ENCODE peak calls at places on chromosomes 1 and 21, in four cellular contexts. One of them, this sample, is unnamed.

GRCh38 chr1:79323240-79324025 is 316.9 kb upstream of the ADGRL4 start:
- DNase-seq in IMR-90: peak
- DNase-seq in coronary artery: no peak
- DNase-seq in caudate nucleus: no peak
- DNase-seq in this sample: no peak

GRCh38 chr1:243432136-243432535 is 176.3 kb downstream of the SDCCAG8 start:
- DNase-seq in IMR-90: no peak
- DNase-seq in coronary artery: no peak
- DNase-seq in caudate nucleus: no peak
- DNase-seq in this sample: no peak

GRCh38 chr1:211947396-211948295 is 87.7 kb downstream of the INTS7 start:
- DNase-seq in IMR-90: no peak
- DNase-seq in coronary artery: no peak
- DNase-seq in caudate nucleus: no peak
- DNase-seq in this sample: no peak

GRCh38 chr1:116260621-116261020 is 112.4 kb upstream of the ATP1A1 start:
- DNase-seq in IMR-90: no peak
- DNase-seq in coronary artery: no peak
- DNase-seq in caudate nucleus: no peak
- DNase-seq in this sample: no peak

GRCh38 chr1:168088511-168089325 is 48.0 kb downstream of the GPR161 start:
- DNase-seq in IMR-90: peak
- DNase-seq in coronary artery: peak
- DNase-seq in caudate nucleus: no peak
- DNase-seq in this sample: no peak

GRCh38 chr21:46184625-46185555 is 631 bp upstream of the SPATC1L start:
- DNase-seq in IMR-90: peak
- DNase-seq in coronary artery: peak
- DNase-seq in caudate nucleus: peak
- DNase-seq in this sample: peak

GRCh38 chr21:28516011-28516410 is 476.7 kb downstream of the LTN1 start:
- DNase-seq in IMR-90: no peak
- DNase-seq in coronary artery: no peak
- DNase-seq in caudate nucleus: no peak
- DNase-seq in this sample: no peak

GRCh38 chr1:102776074-102776473 is 332.2 kb downstream of the COL11A1 start:
- DNase-seq in IMR-90: no peak
- DNase-seq in coronary artery: no peak
- DNase-seq in caudate nucleus: no peak
- DNase-seq in this sample: no peak

GRCh38 chr1:98086796-98087195 is 166.0 kb upstream of the DPYD start:
- DNase-seq in IMR-90: peak
- DNase-seq in coronary artery: no peak
- DNase-seq in caudate nucleus: no peak
- DNase-seq in this sample: no peak

GRCh38 chr1:242185728-242186127 is 186.8 kb upstream of the MAP1LC3C start:
- DNase-seq in IMR-90: no peak
- DNase-seq in coronary artery: no peak
- DNase-seq in caudate nucleus: no peak
- DNase-seq in this sample: no peak

GRCh38 chr21:20351138-20351537 is 647.1 kb upstream of the NCAM2 start:
- DNase-seq in IMR-90: no peak
- DNase-seq in coronary artery: no peak
- DNase-seq in caudate nucleus: no peak
- DNase-seq in this sample: no peak

DNA sequence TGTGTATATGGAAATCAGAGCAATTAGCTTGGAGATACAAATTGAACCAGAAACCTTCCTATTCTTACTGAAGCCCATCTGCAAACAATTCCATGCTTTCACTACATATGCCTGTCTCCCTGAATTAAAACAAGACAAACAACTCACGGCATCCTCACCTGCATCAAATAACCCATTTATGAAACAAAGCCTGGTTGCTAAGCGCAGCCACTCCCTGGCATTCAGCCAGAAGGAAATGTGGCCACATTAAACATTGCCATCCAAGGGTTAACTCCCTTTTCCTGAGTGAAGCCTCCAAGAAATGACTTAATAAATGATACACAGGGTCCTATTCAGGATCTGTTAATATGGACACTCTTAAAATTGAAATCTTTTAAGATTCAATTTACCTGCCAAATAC is 55.2 kb downstream of the APP start:
- DNase-seq in IMR-90: no peak
- DNase-seq in coronary artery: no peak
- DNase-seq in caudate nucleus: no peak
- DNase-seq in this sample: no peak
- H3K27ac ChIP-seq in IMR-90: no peak
- H3K27ac ChIP-seq in coronary artery: peak
- H3K27ac ChIP-seq in caudate nucleus: peak
- H3K27ac ChIP-seq in this sample: peak

DNA sequence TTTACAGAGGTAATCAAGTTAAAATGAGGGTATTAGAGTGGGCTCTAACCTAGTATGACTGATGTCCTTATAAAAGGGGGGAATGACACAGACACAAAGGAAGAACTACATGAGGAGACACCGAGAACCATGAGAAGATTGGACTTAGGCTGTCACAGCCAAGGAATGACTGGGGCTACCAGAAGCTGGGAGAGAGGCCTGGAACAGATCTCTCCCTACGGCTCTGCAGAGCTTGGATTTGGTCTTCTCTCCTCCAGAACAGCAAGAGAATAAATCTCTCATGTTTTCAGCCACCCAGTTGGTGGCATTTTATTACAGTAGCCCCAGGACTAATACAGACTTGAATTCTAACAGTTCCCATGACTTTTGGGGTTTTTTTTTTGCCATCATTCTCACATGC is 110.8 kb downstream of the PSMG1 start:
- DNase-seq in IMR-90: no peak
- DNase-seq in coronary artery: no peak
- DNase-seq in caudate nucleus: no peak
- DNase-seq in this sample: no peak
- H3K27ac ChIP-seq in IMR-90: peak
- H3K27ac ChIP-seq in coronary artery: peak
- H3K27ac ChIP-seq in caudate nucleus: no peak
- H3K27ac ChIP-seq in this sample: no peak

DNA sequence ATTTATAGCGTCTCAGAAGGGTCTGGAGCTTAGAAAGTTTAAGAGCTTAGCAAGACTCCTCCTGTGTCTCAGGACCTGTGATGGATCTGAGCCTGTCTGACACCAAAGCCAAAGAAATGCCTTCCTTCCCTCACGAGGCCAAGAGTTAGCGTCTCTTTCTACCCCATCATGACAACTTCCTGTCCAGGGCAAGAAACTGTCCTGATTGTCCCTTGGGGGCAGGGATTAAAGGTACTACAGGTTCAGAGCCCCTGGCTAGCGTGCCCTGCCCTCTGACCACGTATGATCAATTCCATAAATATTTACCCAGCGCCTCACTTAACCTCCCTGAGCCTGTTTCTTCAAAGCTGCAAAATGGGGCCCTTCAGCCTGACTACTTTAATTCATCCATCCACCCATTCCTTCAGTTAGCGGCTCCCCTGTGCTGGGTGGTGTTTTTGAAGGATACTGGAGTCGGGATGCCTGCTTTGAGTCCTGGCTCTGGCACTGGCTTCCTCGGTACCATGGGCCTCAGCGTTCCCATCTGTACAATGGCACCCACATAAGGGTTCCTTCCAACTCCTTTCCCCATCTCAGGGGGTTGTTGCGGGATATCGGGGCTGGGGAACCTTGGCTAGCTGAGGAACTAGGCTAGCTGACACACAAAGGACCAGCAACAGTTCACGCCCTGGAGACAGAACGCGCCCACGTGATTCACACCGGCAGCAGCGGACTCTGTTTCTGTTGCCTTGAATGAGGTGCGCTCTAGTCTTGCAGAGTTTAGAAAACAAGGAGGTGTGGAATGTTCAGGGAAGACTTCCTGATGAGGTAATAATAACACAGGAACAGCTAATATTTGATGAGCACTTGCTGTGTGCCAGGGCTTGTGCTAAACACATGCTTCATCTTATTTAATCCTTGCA is 23.0 kb upstream of the EPHA2 start:
- DNase-seq in IMR-90: no peak
- DNase-seq in coronary artery: no peak
- DNase-seq in caudate nucleus: no peak
- DNase-seq in this sample: no peak
- H3K27ac ChIP-seq in IMR-90: no peak
- H3K27ac ChIP-seq in coronary artery: no peak
- H3K27ac ChIP-seq in caudate nucleus: no peak
- H3K27ac ChIP-seq in this sample: peak

GRCh38 chr1:181114574-181115366 is 26.3 kb downstream of the IER5 start:
- DNase-seq in IMR-90: no peak
- DNase-seq in coronary artery: no peak
- DNase-seq in caudate nucleus: no peak
- DNase-seq in this sample: peak

GRCh38 chr1:181113061-181113695 is 24.7 kb downstream of the IER5 start:
- DNase-seq in IMR-90: peak
- DNase-seq in coronary artery: no peak
- DNase-seq in caudate nucleus: no peak
- DNase-seq in this sample: peak

GRCh38 chr1:181112071-181112929 is 23.8 kb downstream of the IER5 start:
- DNase-seq in IMR-90: peak
- DNase-seq in coronary artery: peak
- DNase-seq in caudate nucleus: no peak
- DNase-seq in this sample: peak

GRCh38 chr1:181108297-181108696 is 19.8 kb downstream of the IER5 start:
- DNase-seq in IMR-90: no peak
- DNase-seq in coronary artery: no peak
- DNase-seq in caudate nucleus: no peak
- DNase-seq in this sample: no peak

DNA sequence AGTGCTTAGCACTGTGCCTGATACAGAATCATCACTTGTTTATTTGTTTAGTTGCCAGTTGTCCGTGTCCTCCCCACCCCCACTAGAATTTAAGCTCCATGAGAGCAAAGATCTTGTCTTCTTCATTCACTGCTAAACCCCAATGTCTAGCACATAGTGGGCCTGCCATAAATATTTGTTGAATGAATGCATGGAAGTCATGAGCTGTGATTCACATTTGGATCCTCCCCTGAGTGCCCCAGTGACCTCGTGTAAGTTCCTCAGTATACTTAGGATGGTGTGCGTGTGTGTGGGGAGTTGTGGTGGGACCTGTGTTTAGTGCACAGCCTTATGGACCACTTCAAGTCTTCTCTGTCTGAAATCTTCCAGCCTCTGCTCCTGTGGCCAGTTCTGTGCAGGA is 23.1 kb downstream of the IER5 start:
- DNase-seq in IMR-90: peak
- DNase-seq in coronary artery: no peak
- DNase-seq in caudate nucleus: no peak
- DNase-seq in this sample: no peak
- H3K27ac ChIP-seq in IMR-90: peak
- H3K27ac ChIP-seq in coronary artery: peak
- H3K27ac ChIP-seq in caudate nucleus: no peak
- H3K27ac ChIP-seq in this sample: no peak

DNA sequence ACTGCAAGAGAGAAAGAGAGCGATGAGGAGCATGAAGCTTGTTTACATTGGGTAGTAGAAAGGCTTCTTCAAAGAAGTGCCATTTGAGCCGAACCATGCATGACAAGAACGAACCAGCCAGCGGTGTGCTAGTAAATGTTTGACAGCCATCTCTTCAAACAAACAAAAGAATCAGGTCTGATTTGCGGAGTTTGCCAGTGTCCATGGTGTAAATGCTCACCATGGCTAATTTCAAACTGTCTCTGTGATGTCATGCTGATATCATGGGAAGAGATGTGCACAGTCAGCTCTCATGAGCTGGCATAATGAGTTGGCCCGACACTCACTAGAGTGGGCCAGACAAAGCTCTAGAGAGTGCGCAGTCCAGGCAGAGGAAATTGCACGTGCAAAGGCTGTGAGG is 101.1 kb downstream of the KAZN start:
- DNase-seq in IMR-90: no peak
- DNase-seq in coronary artery: no peak
- DNase-seq in caudate nucleus: no peak
- DNase-seq in this sample: no peak
- H3K27ac ChIP-seq in IMR-90: no peak
- H3K27ac ChIP-seq in coronary artery: no peak
- H3K27ac ChIP-seq in caudate nucleus: no peak
- H3K27ac ChIP-seq in this sample: no peak

GRCh38 chr1:204150702-204151561 is 912 bp downstream of the ETNK2 start:
- DNase-seq in IMR-90: no peak
- DNase-seq in coronary artery: no peak
- DNase-seq in caudate nucleus: no peak
- DNase-seq in this sample: peak
- H3K27ac ChIP-seq in IMR-90: peak
- H3K27ac ChIP-seq in coronary artery: peak
- H3K27ac ChIP-seq in caudate nucleus: peak
- H3K27ac ChIP-seq in this sample: peak

GRCh38 chr1:21149862-21150432 is 26.8 kb downstream of the EIF4G3 start:
- DNase-seq in IMR-90: peak
- DNase-seq in coronary artery: no peak
- DNase-seq in caudate nucleus: no peak
- DNase-seq in this sample: no peak
- H3K27ac ChIP-seq in IMR-90: peak
- H3K27ac ChIP-seq in coronary artery: peak
- H3K27ac ChIP-seq in caudate nucleus: peak
- H3K27ac ChIP-seq in this sample: no peak

This sample was measured in uterus.